ENCODE peak calls at places on chromosome 17, in nine cellular contexts. One of them, this sample, is unnamed.

GRCh38 chr17:10737168-10737622 is 7.4 kb upstream of the TMEM220 start:
- DNase-seq in T-helper 1 cell: peak; percentile 12
- DNase-seq in CD4-positive, alpha-beta T cell: peak; percentile 22
- DNase-seq in fibroblast of pulmonary artery: peak; percentile 66
- DNase-seq in nephron progenitor cell: peak; percentile 66
- DNase-seq in HS-27A: no peak
- DNase-seq in stimulated activated CD8-positive, alpha-beta memory T cell treated with anti-CD3 and anti-CD28 coated beads, Interleukin-4, amount 100 ng/mL, for 48 hours: peak; percentile 45
- DNase-seq in stomach: peak; percentile 95
- DNase-seq in GM12865: peak; percentile 40
- DNase-seq in this sample: peak; percentile 61

GRCh38 chr17:45873728-45874127 is 20.6 kb upstream of the MAPT start:
- DNase-seq in nephron progenitor cell: peak; percentile 30
- DNase-seq in stimulated activated CD8-positive, alpha-beta memory T cell treated with anti-CD3 and anti-CD28 coated beads, Interleukin-4, amount 100 ng/mL, for 48 hours: peak; percentile 57
- DNase-seq in stomach: no peak
- DNase-seq in GM12865: no peak
- DNase-seq in fibroblast of pulmonary artery: no peak
- DNase-seq in T-helper 1 cell: peak; percentile 34
- DNase-seq in CD4-positive, alpha-beta T cell: no peak
- DNase-seq in HS-27A: no peak
- DNase-seq in this sample: no peak

GRCh38 chr17:51085150-51085805 is 35.4 kb downstream of the SPAG9 start:
- DNase-seq in nephron progenitor cell: no peak
- DNase-seq in stimulated activated CD8-positive, alpha-beta memory T cell treated with anti-CD3 and anti-CD28 coated beads, Interleukin-4, amount 100 ng/mL, for 48 hours: no peak
- DNase-seq in T-helper 1 cell: no peak
- DNase-seq in stomach: no peak
- DNase-seq in CD4-positive, alpha-beta T cell: no peak
- DNase-seq in HS-27A: no peak
- DNase-seq in GM12865: no peak
- DNase-seq in fibroblast of pulmonary artery: peak; percentile 38
- DNase-seq in this sample: no peak

GRCh38 chr17:65389956-65390355 is 171.5 kb downstream of the AXIN2 start:
- DNase-seq in CD4-positive, alpha-beta T cell: no peak
- DNase-seq in T-helper 1 cell: no peak
- DNase-seq in HS-27A: no peak
- DNase-seq in nephron progenitor cell: no peak
- DNase-seq in GM12865: no peak
- DNase-seq in fibroblast of pulmonary artery: peak; percentile 17
- DNase-seq in stomach: no peak
- DNase-seq in stimulated activated CD8-positive, alpha-beta memory T cell treated with anti-CD3 and anti-CD28 coated beads, Interleukin-4, amount 100 ng/mL, for 48 hours: no peak
- DNase-seq in this sample: no peak

GRCh38 chr17:76537288-76537577 is 276 bp downstream of the CYGB start:
- DNase-seq in HS-27A: no peak
- DNase-seq in stomach: peak; percentile 52
- DNase-seq in CD4-positive, alpha-beta T cell: no peak
- DNase-seq in fibroblast of pulmonary artery: peak; percentile 60
- DNase-seq in T-helper 1 cell: no peak
- DNase-seq in GM12865: no peak
- DNase-seq in stimulated activated CD8-positive, alpha-beta memory T cell treated with anti-CD3 and anti-CD28 coated beads, Interleukin-4, amount 100 ng/mL, for 48 hours: no peak
- DNase-seq in nephron progenitor cell: no peak
- DNase-seq in this sample: no peak

GRCh38 chr17:17669081-17669850 is 12.0 kb upstream of the RAI1 start:
- DNase-seq in nephron progenitor cell: no peak
- DNase-seq in HS-27A: no peak
- DNase-seq in T-helper 1 cell: no peak
- DNase-seq in CD4-positive, alpha-beta T cell: no peak
- DNase-seq in stimulated activated CD8-positive, alpha-beta memory T cell treated with anti-CD3 and anti-CD28 coated beads, Interleukin-4, amount 100 ng/mL, for 48 hours: peak; percentile 55
- DNase-seq in GM12865: no peak
- DNase-seq in stomach: no peak
- DNase-seq in fibroblast of pulmonary artery: no peak
- DNase-seq in this sample: no peak

GRCh38 chr17:40443196-40443987 is at the start of gene IGFBP4:
- DNase-seq in CD4-positive, alpha-beta T cell: peak; percentile 41
- DNase-seq in nephron progenitor cell: peak; percentile 87
- DNase-seq in T-helper 1 cell: peak; percentile 67
- DNase-seq in fibroblast of pulmonary artery: peak; percentile 74
- DNase-seq in GM12865: peak; percentile 77
- DNase-seq in HS-27A: no peak
- DNase-seq in stomach: peak; percentile 77
- DNase-seq in stimulated activated CD8-positive, alpha-beta memory T cell treated with anti-CD3 and anti-CD28 coated beads, Interleukin-4, amount 100 ng/mL, for 48 hours: peak; percentile 80
- DNase-seq in this sample: peak; percentile 88

GRCh38 chr17:66580178-66580577 is 254.7 kb upstream of the CACNG5 start:
- DNase-seq in fibroblast of pulmonary artery: peak; percentile 40
- DNase-seq in nephron progenitor cell: peak; percentile 43
- DNase-seq in HS-27A: no peak
- DNase-seq in CD4-positive, alpha-beta T cell: no peak
- DNase-seq in GM12865: no peak
- DNase-seq in stomach: peak; percentile 38
- DNase-seq in T-helper 1 cell: no peak
- DNase-seq in stimulated activated CD8-positive, alpha-beta memory T cell treated with anti-CD3 and anti-CD28 coated beads, Interleukin-4, amount 100 ng/mL, for 48 hours: no peak
- DNase-seq in this sample: no peak

GRCh38 chr17:57512258-57512657 is 232.8 kb downstream of the CCDC182 start:
- DNase-seq in stimulated activated CD8-positive, alpha-beta memory T cell treated with anti-CD3 and anti-CD28 coated beads, Interleukin-4, amount 100 ng/mL, for 48 hours: no peak
- DNase-seq in fibroblast of pulmonary artery: no peak
- DNase-seq in HS-27A: no peak
- DNase-seq in stomach: no peak
- DNase-seq in GM12865: no peak
- DNase-seq in nephron progenitor cell: no peak
- DNase-seq in CD4-positive, alpha-beta T cell: no peak
- DNase-seq in T-helper 1 cell: no peak
- DNase-seq in this sample: no peak

GRCh38 chr17:66612993-66613392 is 221.9 kb upstream of the CACNG5 start:
- DNase-seq in CD4-positive, alpha-beta T cell: no peak
- DNase-seq in nephron progenitor cell: no peak
- DNase-seq in stimulated activated CD8-positive, alpha-beta memory T cell treated with anti-CD3 and anti-CD28 coated beads, Interleukin-4, amount 100 ng/mL, for 48 hours: no peak
- DNase-seq in stomach: no peak
- DNase-seq in T-helper 1 cell: no peak
- DNase-seq in fibroblast of pulmonary artery: no peak
- DNase-seq in GM12865: no peak
- DNase-seq in HS-27A: no peak
- DNase-seq in this sample: no peak

GRCh38 chr17:57286372-57287105 is 30.2 kb downstream of the MSI2 start:
- DNase-seq in HS-27A: no peak
- DNase-seq in nephron progenitor cell: no peak
- DNase-seq in fibroblast of pulmonary artery: no peak
- DNase-seq in stomach: no peak
- DNase-seq in GM12865: no peak
- DNase-seq in stimulated activated CD8-positive, alpha-beta memory T cell treated with anti-CD3 and anti-CD28 coated beads, Interleukin-4, amount 100 ng/mL, for 48 hours: no peak
- DNase-seq in T-helper 1 cell: no peak
- DNase-seq in CD4-positive, alpha-beta T cell: no peak
- DNase-seq in this sample: no peak

GRCh38 chr17:51427259-51428255 is 167.2 kb downstream of the UTP18 start:
- DNase-seq in CD4-positive, alpha-beta T cell: peak; percentile 80
- DNase-seq in HS-27A: no peak
- DNase-seq in T-helper 1 cell: peak; percentile 76
- DNase-seq in GM12865: peak; percentile 70
- DNase-seq in stomach: no peak
- DNase-seq in stimulated activated CD8-positive, alpha-beta memory T cell treated with anti-CD3 and anti-CD28 coated beads, Interleukin-4, amount 100 ng/mL, for 48 hours: peak; percentile 71
- DNase-seq in nephron progenitor cell: no peak
- DNase-seq in fibroblast of pulmonary artery: no peak
- DNase-seq in this sample: peak; percentile 12

GRCh38 chr17:74767111-74767516 is 9.0 kb downstream of the NAT9 start:
- DNase-seq in stimulated activated CD8-positive, alpha-beta memory T cell treated with anti-CD3 and anti-CD28 coated beads, Interleukin-4, amount 100 ng/mL, for 48 hours: no peak
- DNase-seq in fibroblast of pulmonary artery: no peak
- DNase-seq in stomach: no peak
- DNase-seq in HS-27A: no peak
- DNase-seq in nephron progenitor cell: no peak
- DNase-seq in T-helper 1 cell: no peak
- DNase-seq in CD4-positive, alpha-beta T cell: no peak
- DNase-seq in GM12865: no peak
- DNase-seq in this sample: no peak

GRCh38 chr17:80270836-80271235 is 10.2 kb downstream of the RNF213 start:
- DNase-seq in GM12865: peak; percentile 46
- DNase-seq in HS-27A: no peak
- DNase-seq in T-helper 1 cell: peak; percentile 56
- DNase-seq in nephron progenitor cell: peak; percentile 41
- DNase-seq in CD4-positive, alpha-beta T cell: peak; percentile 49
- DNase-seq in stimulated activated CD8-positive, alpha-beta memory T cell treated with anti-CD3 and anti-CD28 coated beads, Interleukin-4, amount 100 ng/mL, for 48 hours: peak; percentile 79
- DNase-seq in stomach: no peak
- DNase-seq in fibroblast of pulmonary artery: peak; percentile 30
- DNase-seq in this sample: peak; percentile 63

GRCh38 chr17:81428121-81428515 is 32.9 kb downstream of the BAHCC1 start:
- DNase-seq in GM12865: no peak
- DNase-seq in fibroblast of pulmonary artery: no peak
- DNase-seq in stomach: peak; percentile 79
- DNase-seq in CD4-positive, alpha-beta T cell: no peak
- DNase-seq in nephron progenitor cell: no peak
- DNase-seq in stimulated activated CD8-positive, alpha-beta memory T cell treated with anti-CD3 and anti-CD28 coated beads, Interleukin-4, amount 100 ng/mL, for 48 hours: no peak
- DNase-seq in T-helper 1 cell: no peak
- DNase-seq in HS-27A: no peak
- DNase-seq in this sample: no peak

GRCh38 chr17:2964028-2964356 is 99.4 kb downstream of the OR1D5 start:
- DNase-seq in stimulated activated CD8-positive, alpha-beta memory T cell treated with anti-CD3 and anti-CD28 coated beads, Interleukin-4, amount 100 ng/mL, for 48 hours: no peak
- DNase-seq in nephron progenitor cell: no peak
- DNase-seq in fibroblast of pulmonary artery: no peak
- DNase-seq in CD4-positive, alpha-beta T cell: no peak
- DNase-seq in GM12865: no peak
- DNase-seq in T-helper 1 cell: no peak
- DNase-seq in stomach: no peak
- DNase-seq in HS-27A: no peak
- DNase-seq in this sample: no peak

GRCh38 chr17:2723997-2724782 is 12.6 kb upstream of the CLUH start:
- DNase-seq in stimulated activated CD8-positive, alpha-beta memory T cell treated with anti-CD3 and anti-CD28 coated beads, Interleukin-4, amount 100 ng/mL, for 48 hours: peak; percentile 33
- DNase-seq in HS-27A: no peak
- DNase-seq in T-helper 1 cell: no peak
- DNase-seq in fibroblast of pulmonary artery: no peak
- DNase-seq in GM12865: no peak
- DNase-seq in CD4-positive, alpha-beta T cell: no peak
- DNase-seq in stomach: no peak
- DNase-seq in nephron progenitor cell: peak; percentile 51
- DNase-seq in this sample: peak; percentile 60

GRCh38 chr17:50290074-50290702 is 15.9 kb downstream of the TMEM92 start:
- DNase-seq in T-helper 1 cell: peak; percentile 78
- DNase-seq in CD4-positive, alpha-beta T cell: no peak
- DNase-seq in nephron progenitor cell: no peak
- DNase-seq in GM12865: peak; percentile 68
- DNase-seq in stimulated activated CD8-positive, alpha-beta memory T cell treated with anti-CD3 and anti-CD28 coated beads, Interleukin-4, amount 100 ng/mL, for 48 hours: peak; percentile 46
- DNase-seq in fibroblast of pulmonary artery: peak; percentile 99
- DNase-seq in HS-27A: peak; percentile 74
- DNase-seq in stomach: peak; percentile 77
- DNase-seq in this sample: no peak

GRCh38 chr17:3513305-3514035 is 37.7 kb downstream of the ASPA start:
- DNase-seq in CD4-positive, alpha-beta T cell: no peak
- DNase-seq in fibroblast of pulmonary artery: no peak
- DNase-seq in GM12865: no peak
- DNase-seq in nephron progenitor cell: no peak
- DNase-seq in HS-27A: no peak
- DNase-seq in T-helper 1 cell: no peak
- DNase-seq in stimulated activated CD8-positive, alpha-beta memory T cell treated with anti-CD3 and anti-CD28 coated beads, Interleukin-4, amount 100 ng/mL, for 48 hours: no peak
- DNase-seq in stomach: no peak
- DNase-seq in this sample: no peak

GRCh38 chr17:40791116-40791515 is 8.6 kb downstream of the KRT28 start:
- DNase-seq in stimulated activated CD8-positive, alpha-beta memory T cell treated with anti-CD3 and anti-CD28 coated beads, Interleukin-4, amount 100 ng/mL, for 48 hours: no peak
- DNase-seq in T-helper 1 cell: no peak
- DNase-seq in stomach: no peak
- DNase-seq in HS-27A: no peak
- DNase-seq in fibroblast of pulmonary artery: no peak
- DNase-seq in CD4-positive, alpha-beta T cell: no peak
- DNase-seq in nephron progenitor cell: no peak
- DNase-seq in GM12865: no peak
- DNase-seq in this sample: no peak

GRCh38 chr17:71431146-71431545 is 689.7 kb upstream of the SOX9 start:
- DNase-seq in CD4-positive, alpha-beta T cell: no peak
- DNase-seq in HS-27A: no peak
- DNase-seq in nephron progenitor cell: no peak
- DNase-seq in stimulated activated CD8-positive, alpha-beta memory T cell treated with anti-CD3 and anti-CD28 coated beads, Interleukin-4, amount 100 ng/mL, for 48 hours: no peak
- DNase-seq in stomach: no peak
- DNase-seq in GM12865: no peak
- DNase-seq in T-helper 1 cell: no peak
- DNase-seq in fibroblast of pulmonary artery: no peak
- DNase-seq in this sample: no peak

GRCh38 chr17:79775635-79776034 is 2.3 kb upstream of the CBX2 start:
- DNase-seq in stimulated activated CD8-positive, alpha-beta memory T cell treated with anti-CD3 and anti-CD28 coated beads, Interleukin-4, amount 100 ng/mL, for 48 hours: no peak
- DNase-seq in CD4-positive, alpha-beta T cell: no peak
- DNase-seq in nephron progenitor cell: no peak
- DNase-seq in T-helper 1 cell: no peak
- DNase-seq in stomach: no peak
- DNase-seq in fibroblast of pulmonary artery: no peak
- DNase-seq in HS-27A: no peak
- DNase-seq in GM12865: no peak
- DNase-seq in this sample: no peak

GRCh38 chr17:40342575-40343058 is 21.9 kb downstream of the GJD3 start:
- DNase-seq in T-helper 1 cell: no peak
- DNase-seq in CD4-positive, alpha-beta T cell: no peak
- DNase-seq in HS-27A: no peak
- DNase-seq in stimulated activated CD8-positive, alpha-beta memory T cell treated with anti-CD3 and anti-CD28 coated beads, Interleukin-4, amount 100 ng/mL, for 48 hours: no peak
- DNase-seq in fibroblast of pulmonary artery: no peak
- DNase-seq in nephron progenitor cell: no peak
- DNase-seq in stomach: no peak
- DNase-seq in GM12865: no peak
- DNase-seq in this sample: no peak

GRCh38 chr17:56149266-56150036 is 3.8 kb upstream of the ANKFN1 start:
- DNase-seq in CD4-positive, alpha-beta T cell: no peak
- DNase-seq in nephron progenitor cell: no peak
- DNase-seq in stomach: no peak
- DNase-seq in fibroblast of pulmonary artery: no peak
- DNase-seq in HS-27A: no peak
- DNase-seq in T-helper 1 cell: no peak
- DNase-seq in stimulated activated CD8-positive, alpha-beta memory T cell treated with anti-CD3 and anti-CD28 coated beads, Interleukin-4, amount 100 ng/mL, for 48 hours: no peak
- DNase-seq in GM12865: no peak
- DNase-seq in this sample: no peak

This sample was measured in endothelial cell.